ENCODE peak calls at places on chromosomes 4 and X, in seven cellular contexts. R, A, H, W, B, Y and F are unnamed samples.

GRCh38 chrX:17814557-17814956 is 46.5 kb downstream of the RAI2 start:
- DNase-seq in W (peak), Y (no peak), R (peak), H (no peak), B (no peak), A (no peak), F (no peak)

GRCh38 chr4:110959041-110959643 is 336.3 kb upstream of the PITX2 start:
- DNase-seq in H (no peak), W (peak), Y (no peak), R (peak), B (no peak), A (no peak), F (no peak)

GRCh38 chr4:59612235-59612634 is 1587.9 kb upstream of the ADGRL3 start:
- DNase-seq in A (no peak), Y (no peak), R (peak), B (no peak), W (peak), H (no peak), F (no peak)

GRCh38 chr4:14143892-14144291 is 516.4 kb upstream of the BOD1L1 start:
- DNase-seq in A (no peak), Y (no peak), W (no peak), R (peak), B (no peak), H (no peak), F (no peak)

GRCh38 chr4:162116085-162116784 is 47.6 kb downstream of the FSTL5 start:
- DNase-seq in H (no peak), A (no peak), B (no peak), W (no peak), R (no peak), Y (no peak), F (no peak)

GRCh38 chrX:68179355-68179754 is 253.9 kb downstream of the OPHN1 start:
- DNase-seq in W (no peak), A (no peak), H (no peak), R (no peak), B (no peak), Y (no peak), F (no peak)

GRCh38 chrX:128975716-128976115 is 547.6 kb downstream of the SMARCA1 start:
- DNase-seq in B (peak), W (no peak), A (peak), H (peak), Y (peak), R (peak), F (no peak)

GRCh38 chr4:137768881-137769280 is 236.6 kb upstream of the PCDH18 start:
- DNase-seq in A (no peak), W (no peak), Y (no peak), H (no peak), R (no peak), B (no peak), F (no peak)

GRCh38 chr4:141158219-141158618 is 24.9 kb upstream of the RNF150 start:
- DNase-seq in R (peak), H (no peak), W (peak), B (no peak), Y (no peak), A (no peak), F (no peak)

GRCh38 chr4:3660086-3660927 is 105.9 kb upstream of the ADRA2C start:
- DNase-seq in W (peak), Y (peak), R (no peak), B (peak), H (no peak), A (no peak), F (no peak)

GRCh38 chr4:135718019-135718418 is 1516.4 kb upstream of the PABPC4L start:
- DNase-seq in W (peak), H (no peak), R (peak), A (no peak), Y (no peak), B (no peak), F (no peak)

GRCh38 chr4:116603096-116603495 is 482.3 kb downstream of the TRAM1L1 start:
- DNase-seq in A (no peak), B (no peak), R (peak), H (no peak), Y (no peak), W (no peak), F (no peak)

GRCh38 chrX:12446342-12447075 is 308.2 kb downstream of the FRMPD4 start:
- DNase-seq in R (peak), B (no peak), A (no peak), W (peak), H (no peak), Y (no peak), F (no peak)

GRCh38 chr4:1883583-1883982 is 12.4 kb downstream of the NSD2 start:
- DNase-seq in A (no peak), R (no peak), H (no peak), W (no peak), B (no peak), Y (no peak), F (no peak)

GRCh38 chr4:144906181-144906895 is 191.7 kb downstream of the ANAPC10 start:
- DNase-seq in W (no peak), H (no peak), A (no peak), R (peak), B (peak), Y (no peak), F (no peak)

GRCh38 chrX:111170017-111170416 is 74.0 kb downstream of the PAK3 start:
- DNase-seq in B (no peak), Y (no peak), H (no peak), W (peak), R (no peak), A (no peak), F (no peak)

GRCh38 chr4:11106769-11107168 is 321.9 kb downstream of the HS3ST1 start:
- DNase-seq in R (peak), A (no peak), Y (no peak), B (no peak), H (no peak), W (peak), F (no peak)

GRCh38 chr4:53804719-53805118 is 213.4 kb upstream of the LNX1 start:
- DNase-seq in Y (no peak), H (peak), W (no peak), A (peak), B (peak), R (peak), F (no peak)

GRCh38 chr4:173669460-173670179 is 139.6 kb upstream of the HAND2 start:
- DNase-seq in B (no peak), H (no peak), W (no peak), A (no peak), R (no peak), Y (no peak), F (no peak)

GRCh38 chrX:24294619-24295018 is 19.2 kb downstream of the SUPT20HL2 start:
- DNase-seq in A (no peak), H (no peak), W (no peak), B (peak), Y (peak), R (peak), F (no peak)

GRCh38 chr4:1503583-1504471 is 97.6 kb upstream of the NKX1-1 start:
- DNase-seq in W (no peak), H (no peak), R (no peak), A (no peak), Y (no peak), B (peak), F (no peak)

GRCh38 chr4:148453833-148454232 is 11.6 kb upstream of the NR3C2 start:
- DNase-seq in H (no peak), B (no peak), R (no peak), Y (no peak), A (no peak), W (no peak), F (no peak)

GRCh38 chr4:138897818-138898226 is 117.8 kb upstream of the NOCT start:
- DNase-seq in Y (no peak), A (no peak), H (no peak), W (peak), B (no peak), R (peak), F (peak)

GRCh38 chr4:6114181-6114580 is 86.2 kb downstream of the JAKMIP1 start:
- DNase-seq in A (peak), R (no peak), W (no peak), Y (no peak), H (no peak), B (no peak), F (no peak)

GRCh38 chr4:126051709-126052424 is 737.1 kb downstream of the FAT4 start:
- DNase-seq in B (no peak), W (peak), R (peak), H (no peak), Y (no peak), A (no peak), F (peak)

GRCh38 chrX:2185341-2186082 is 315.3 kb downstream of the DHRSX start:
- DNase-seq in A (no peak), W (no peak), H (no peak), B (no peak), R (no peak), Y (no peak), F (no peak)

GRCh38 chr4:88138561-88138960 is 19.9 kb downstream of the ABCG2 start:
- DNase-seq in R (peak), H (no peak), Y (no peak), B (no peak), A (no peak), W (peak), F (peak)

GRCh38 chrX:70433848-70434351 is 10.7 kb upstream of the DLG3 start:
- DNase-seq in R (peak), B (peak), W (peak), A (peak), Y (peak), H (peak), F (no peak)

GRCh38 chr4:156778093-156778492 is 193.5 kb downstream of the PDGFC start:
- DNase-seq in Y (no peak), W (peak), A (no peak), B (no peak), R (no peak), H (no peak), F (no peak)

GRCh38 chr4:140653718-140654515 is 85.2 kb upstream of the UCP1 start:
- DNase-seq in A (no peak), R (no peak), Y (no peak), B (peak), H (no peak), W (peak), F (no peak)

GRCh38 chr4:139866270-139866962 is 200.8 kb downstream of the MGST2 start:
- DNase-seq in A (no peak), Y (peak), R (no peak), B (peak), H (no peak), W (peak), F (no peak)

GRCh38 chrX:38999967-39000745 is 198.9 kb downstream of the MID1IP1 start:
- DNase-seq in Y (no peak), W (peak), H (no peak), B (no peak), A (no peak), R (no peak), F (peak)

GRCh38 chr4:131470360-131470759 is 1678.7 kb upstream of the PCDH10 start:
- DNase-seq in W (no peak), A (no peak), H (no peak), Y (no peak), R (no peak), B (no peak), F (no peak)

GRCh38 chr4:56388311-56388710 is 1.0 kb upstream of the AASDH start:
- DNase-seq in H (no peak), Y (no peak), W (no peak), A (no peak), R (peak), B (no peak), F (no peak)

GRCh38 chr4:10336471-10336870 is 120.8 kb downstream of the ZNF518B start:
- DNase-seq in A (no peak), Y (no peak), R (peak), B (no peak), H (no peak), W (no peak), F (no peak)

GRCh38 chr4:187236491-187236890 is 512.8 kb upstream of the FAT1 start:
- DNase-seq in W (peak), B (no peak), A (no peak), R (peak), H (no peak), Y (no peak), F (peak)

GRCh38 chr4:3521621-3522325 is 10.4 kb downstream of the LRPAP1 start:
- DNase-seq in W (no peak), B (no peak), A (no peak), H (no peak), Y (no peak), R (no peak), F (no peak)

DNA sequence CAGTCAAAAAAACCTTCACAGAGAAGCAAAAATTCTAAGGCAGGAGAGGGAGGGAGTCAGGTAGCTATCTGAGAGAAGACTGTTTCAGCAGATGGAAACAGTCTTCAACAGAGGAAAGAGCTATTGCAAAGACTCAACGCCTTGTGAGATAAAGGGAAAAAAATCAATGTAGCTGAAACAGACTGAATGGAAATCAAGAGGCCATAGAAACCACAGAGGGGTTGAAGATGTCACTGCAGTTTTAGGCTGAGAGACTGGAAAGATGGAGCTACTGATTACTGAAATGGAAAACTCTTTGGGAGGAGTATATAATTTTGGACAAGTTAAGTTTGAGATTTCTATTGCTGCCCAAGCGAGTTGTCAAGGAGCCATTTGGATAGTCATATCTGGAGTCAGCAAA is 28.4 kb upstream of the CXCL8 start:
- DNase-seq in W (no peak), Y (no peak), R (no peak), A (no peak), H (no peak), B (no peak), F (no peak)
- TF ChIP-seq CTCF in W (no peak), Y (no peak), R (no peak), A (no peak), H (no peak), B (no peak), F (no peak)

GRCh38 chr4:182528819-182529218 is 285.6 kb downstream of the TENM3 start:
- DNase-seq in W (no peak), H (no peak), B (no peak), A (no peak), Y (no peak), R (no peak), F (no peak)
- TF ChIP-seq CTCF in W (no peak), H (no peak), B (no peak), A (no peak), Y (no peak), R (no peak), F (no peak)

GRCh38 chr4:74038161-74039064 is at the start of gene CXCL3:
- DNase-seq in A (peak), Y (peak), H (peak), R (peak), W (peak), B (peak), F (no peak)
- TF ChIP-seq CTCF in A (no peak), Y (no peak), H (peak), R (peak), W (no peak), B (peak), F (peak)

GRCh38 chrX:105211051-105211575 is 9.4 kb downstream of the TEX13A start:
- DNase-seq in A (no peak), Y (no peak), H (no peak), W (no peak), R (no peak), B (no peak), F (no peak)

GRCh38 chrX:105209406-105209805 is 11.1 kb downstream of the TEX13A start:
- DNase-seq in R (no peak), B (no peak), H (no peak), A (no peak), W (no peak), Y (no peak), F (no peak)

DNA sequence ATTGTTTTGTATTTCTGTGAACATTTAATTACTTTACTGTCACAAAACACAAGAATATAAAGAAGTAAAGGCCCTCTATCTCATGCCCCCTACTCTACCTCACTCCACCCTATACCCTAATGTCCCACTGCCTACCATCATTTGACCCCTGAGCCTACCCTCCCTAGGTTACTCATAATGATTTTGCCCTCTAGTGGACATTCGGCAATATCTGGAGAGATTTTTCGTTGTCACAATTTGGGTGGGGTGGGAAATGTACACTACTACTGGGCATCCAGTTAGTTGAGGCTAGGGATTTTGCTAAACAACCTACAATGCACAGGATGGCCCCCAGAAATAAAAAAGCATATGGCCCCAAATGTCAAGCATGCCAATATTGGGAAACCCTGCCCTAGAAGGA is 10.2 kb downstream of the TEX13A start:
- DNase-seq in W (no peak), Y (no peak), R (no peak), H (no peak), A (no peak), B (no peak), F (no peak)
- TF ChIP-seq CTCF in W (no peak), Y (no peak), R (no peak), H (no peak), A (no peak), B (no peak), F (no peak)

DNA sequence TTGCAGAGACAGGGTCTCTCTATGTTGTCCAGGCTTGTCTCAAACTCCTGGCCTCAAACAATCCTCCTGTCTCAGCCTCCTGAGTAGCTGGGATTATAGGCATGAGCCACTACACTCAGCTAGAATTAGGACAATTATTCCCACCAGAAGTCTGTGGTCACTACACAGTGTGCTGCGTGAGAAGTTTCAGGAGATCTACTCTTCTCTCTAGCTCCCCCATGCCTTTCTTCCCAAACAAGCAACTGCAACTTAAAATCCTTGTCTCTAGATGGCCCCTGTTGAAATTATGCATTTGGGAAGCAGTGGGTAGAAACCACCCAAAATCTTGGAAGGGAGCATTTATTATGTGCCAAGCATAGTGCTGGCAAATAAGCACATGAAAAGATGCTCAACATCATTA is 21.1 kb upstream of the MAP7D3 start:
- DNase-seq in B (no peak), Y (no peak), W (no peak), A (no peak), R (peak), H (no peak), F (no peak)
- TF ChIP-seq CTCF in B (no peak), Y (no peak), W (peak), A (no peak), R (no peak), H (no peak), F (peak)

GRCh38 chrX:154658187-154658586 is 4.8 kb upstream of the CTAG2 start:
- DNase-seq in W (no peak), Y (no peak), A (no peak), H (no peak), R (no peak), B (no peak), F (no peak)
- TF ChIP-seq CTCF in W (no peak), Y (no peak), A (no peak), H (no peak), R (no peak), B (no peak), F (no peak)